ENCODE peak calls at places on chromosomes 2 and 18, in five cellular contexts. L is thyroid gland; M is IMR-90; X is CD8-positive, alpha-beta T cell; F is omental fat pad. S is an unnamed sample.

GRCh38 chr2:54845514-54845913 is 122.1 kb downstream of the EML6 start:
- DNase-seq in L (no peak), M (peak), X (no peak), F (no peak), S (no peak)

GRCh38 chr18:36340232-36340631 is 42.7 kb downstream of the FHOD3 start:
- DNase-seq in F (no peak), L (no peak), M (no peak), X (no peak), S (no peak)

GRCh38 chr2:176147790-176148496 is 3.4 kb upstream of the HOXD4 start:
- DNase-seq in X (no peak), L (no peak), F (no peak), M (no peak), S (no peak)

GRCh38 chr2:75199428-75200011 is at the start of gene TACR1:
- DNase-seq in L (peak), X (peak), M (peak), F (peak), S (peak)

GRCh38 chr2:137096187-137096586 is 330.8 kb downstream of the THSD7B start:
- DNase-seq in M (no peak), X (no peak), L (no peak), F (no peak), S (no peak)

GRCh38 chr2:239951117-239951734 is 73.9 kb downstream of the NDUFA10 start:
- DNase-seq in F (no peak), M (no peak), L (no peak), X (no peak), S (no peak)

GRCh38 chr2:188028739-188029138 is 262.9 kb upstream of the GULP1 start:
- DNase-seq in F (no peak), M (no peak), X (no peak), L (no peak), S (no peak)

GRCh38 chr2:10452334-10452733 is 4.2 kb upstream of the ODC1 start:
- DNase-seq in M (peak), L (peak), X (no peak), F (no peak), S (peak)

GRCh38 chr2:230874876-230875275 is 10.1 kb downstream of the ITM2C start:
- DNase-seq in X (no peak), L (no peak), M (no peak), F (no peak), S (no peak)

GRCh38 chr2:73258186-73258912 is 24.2 kb downstream of the CCT7 start:
- DNase-seq in L (no peak), M (no peak), F (no peak), X (no peak), S (no peak)

GRCh38 chr2:174138161-174138560 is 110.2 kb downstream of the OLA1 start:
- DNase-seq in X (no peak), L (no peak), F (no peak), M (no peak), S (no peak)
- TF ChIP-seq CTCF in X (no peak), L (peak), F (no peak), M (no peak), S (peak)

GRCh38 chr2:98685930-98686887 is 44.7 kb downstream of the MGAT4A start:
- DNase-seq in M (no peak), X (no peak), L (no peak), F (no peak), S (no peak)
- TF ChIP-seq CTCF in M (no peak), X (no peak), L (no peak), F (no peak), S (no peak)

GRCh38 chr2:26560892-26561291 is 80.3 kb downstream of the CIB4 start:
- DNase-seq in L (no peak), M (no peak), X (no peak), F (no peak), S (no peak)

GRCh38 chr2:26558271-26559043 is 80.5 kb upstream of the OTOF start:
- DNase-seq in M (no peak), L (no peak), F (no peak), X (no peak), S (no peak)

GRCh38 chr2:26561376-26561775 is 79.8 kb downstream of the CIB4 start:
- DNase-seq in F (no peak), M (no peak), L (no peak), X (no peak), S (no peak)

GRCh38 chr2:26559044-26559405 is 81.1 kb upstream of the OTOF start:
- DNase-seq in F (no peak), M (no peak), X (no peak), L (no peak), S (no peak)

DNA sequence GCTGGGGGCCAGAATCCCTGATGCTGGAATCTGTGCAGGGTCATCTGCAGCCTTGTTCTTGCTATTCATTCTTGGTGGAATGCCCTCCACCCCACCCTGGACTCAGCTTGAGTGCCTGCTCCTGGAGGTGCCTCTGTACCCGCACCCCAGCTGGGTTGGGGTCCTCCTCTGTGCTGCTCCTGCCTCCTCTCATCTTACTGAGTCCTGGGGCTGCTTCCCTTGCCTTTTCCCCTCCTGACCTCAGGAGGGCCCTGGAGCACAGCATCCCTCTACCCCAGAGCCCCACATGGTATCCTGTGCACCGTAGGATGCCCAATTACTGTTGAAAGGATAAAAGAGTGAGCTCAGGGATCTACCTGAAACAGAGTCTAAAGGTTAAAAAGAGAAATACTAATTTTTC is 81.6 kb downstream of the CIB4 start:
- DNase-seq in X (no peak), F (no peak), L (no peak), M (no peak), S (no peak)
- TF ChIP-seq CTCF in X (no peak), F (no peak), L (no peak), M (no peak), S (no peak)

DNA sequence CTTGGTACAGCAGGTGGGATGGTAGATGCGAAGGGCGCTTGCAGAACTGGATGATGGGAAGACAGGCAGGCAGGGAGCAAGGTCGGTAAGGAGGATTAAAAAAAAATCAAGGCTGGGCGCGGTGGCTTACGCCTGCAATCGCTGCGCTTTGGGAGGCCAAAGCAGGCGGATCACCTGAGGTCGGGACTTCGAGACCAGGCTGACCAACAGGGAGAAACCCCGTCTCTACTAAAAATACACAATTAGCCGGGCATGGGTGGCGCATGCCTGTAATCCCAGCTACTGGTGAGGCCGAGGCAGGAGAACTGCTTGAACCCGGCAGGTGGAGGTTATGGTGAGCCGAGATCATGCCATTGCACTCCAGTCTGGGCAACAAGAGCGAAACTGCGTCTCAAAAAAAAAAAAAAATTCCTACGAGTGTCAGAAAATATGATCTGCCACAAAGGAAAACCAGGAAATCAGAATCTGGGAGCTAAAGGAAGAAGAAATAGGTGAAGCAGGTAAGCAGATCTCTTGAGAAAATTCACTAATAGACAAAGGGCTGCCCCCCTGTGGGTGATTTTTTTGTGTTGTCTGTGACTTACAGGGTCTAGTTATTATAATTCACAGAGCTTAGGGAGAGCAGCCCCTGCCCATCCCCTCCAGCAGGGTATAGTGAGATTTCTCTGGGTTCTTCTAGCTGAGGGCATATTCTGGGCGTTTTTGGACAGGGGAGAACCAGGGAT is 46.2 kb downstream of the C2orf42 start:
- DNase-seq in X (no peak), M (no peak), L (no peak), F (no peak), S (no peak)
- TF ChIP-seq CTCF in X (no peak), M (no peak), L (no peak), F (no peak), S (peak)

DNA sequence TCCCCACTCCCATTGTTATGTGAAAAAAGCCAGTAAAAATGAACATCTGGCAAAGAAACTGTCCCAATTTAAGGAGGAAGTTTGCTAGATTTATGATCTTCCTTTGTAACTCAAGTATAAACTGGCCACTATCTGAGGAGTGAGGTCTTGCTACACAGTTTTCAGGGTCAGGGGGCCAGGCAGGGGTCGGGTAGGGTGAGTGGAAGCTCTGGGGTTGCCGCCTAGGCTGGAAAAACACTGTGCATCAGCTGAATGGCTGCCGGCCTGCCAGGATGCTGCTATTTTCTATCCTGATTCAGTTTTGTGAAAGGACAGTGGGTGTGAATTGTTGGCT is 156.1 kb downstream of the FMNL2 start:
- DNase-seq in M (no peak), F (no peak), L (no peak), X (no peak), S (no peak)
- TF ChIP-seq CTCF in M (no peak), F (no peak), L (no peak), X (no peak), S (no peak)

GRCh38 chr2:189142893-189143759 is 36.4 kb downstream of the COL5A2 start:
- DNase-seq in L (peak), X (peak), F (no peak), M (peak), S (peak)
- TF ChIP-seq CTCF in L (peak), X (peak), F (no peak), M (peak), S (peak)

GRCh38 chr2:130836501-130837174 is at the start of gene ARHGEF4:
- DNase-seq in L (peak), F (no peak), M (no peak), X (no peak), S (no peak)
- TF ChIP-seq CTCF in L (no peak), F (no peak), M (no peak), X (no peak), S (no peak)

S was measured in HFFc6.